ENCODE peak calls at places on chromosomes 11 and 22, in ten cellular contexts. L is transverse colon; F is CD4-positive, alpha-beta memory T cell; K is NT2/D1; N is heart left ventricle; Z is naive thymus-derived CD4-positive, alpha-beta T cell; A is PC-3; T is A673; B is right lobe of liver; C is CD8-positive, alpha-beta memory T cell. E is an unnamed sample. For H3K4me1 and H3K27me3, the result is how much of the 10 kb centered on the place peaks cover.

GRCh38 chr11:66856496-66857233 is at the start of gene LRFN4:
- DNase-seq in T (peak), N (peak), Z (peak), A (peak), L (peak), K (no peak), B (no peak), F (peak), C (no peak), E (no peak)

GRCh38 chr11:15159085-15159484 is 44.4 kb downstream of the INSC start:
- DNase-seq in B (no peak), Z (no peak), K (peak), N (no peak), F (no peak), L (no peak), A (peak), T (peak), C (no peak), E (no peak)

GRCh38 chr11:123061403-123062157 is at the start of gene HSPA8:
- DNase-seq in C (peak), N (peak), T (peak), F (peak), K (no peak), B (peak), A (peak), Z (peak), L (peak), E (peak)

GRCh38 chr11:20474176-20474950 is 86.8 kb downstream of the PRMT3 start:
- DNase-seq in C (no peak), L (no peak), T (no peak), Z (no peak), A (no peak), K (peak), B (no peak), N (no peak), F (no peak), E (peak)

GRCh38 chr22:38233427-38233826 is 31.6 kb downstream of the MAFF start:
- DNase-seq in L (no peak), C (no peak), B (no peak), T (no peak), Z (no peak), K (no peak), F (no peak), A (no peak), N (no peak), E (no peak)

GRCh38 chr22:22553735-22554134 is 5.3 kb downstream of the PRAME start:
- DNase-seq in N (no peak), A (no peak), B (no peak), Z (no peak), F (no peak), C (no peak), K (no peak), L (no peak), T (no peak), E (no peak)

GRCh38 chr22:47328550-47329243 is 566.2 kb downstream of the TBC1D22A start:
- DNase-seq in A (peak), K (no peak), C (no peak), Z (no peak), F (no peak), T (peak), N (no peak), L (no peak), B (no peak), E (no peak)

GRCh38 chr11:34356918-34357645 is 728 bp downstream of the ABTB2 start:
- DNase-seq in B (peak), C (peak), T (peak), K (no peak), Z (peak), F (peak), A (peak), N (peak), L (peak), E (peak)

GRCh38 chr11:119493712-119494111 is 70.7 kb upstream of the THY1 start:
- DNase-seq in L (peak), B (no peak), T (peak), F (no peak), C (no peak), Z (no peak), K (peak), N (no peak), A (peak), E (no peak)

GRCh38 chr22:46483353-46483752 is 54.1 kb downstream of the CELSR1 start:
- DNase-seq in B (no peak), N (no peak), F (no peak), T (peak), L (no peak), C (no peak), A (no peak), K (no peak), Z (no peak), E (no peak)

GRCh38 chr11:73359930-73360742 is 16.1 kb upstream of the RELT start:
- DNase-seq in Z (no peak), A (peak), C (no peak), T (peak), N (no peak), B (no peak), K (peak), F (no peak), L (no peak), E (no peak)

GRCh38 chr22:26550498-26551033 is 38.3 kb upstream of the TFIP11 start:
- DNase-seq in T (no peak), B (peak), K (no peak), L (no peak), Z (no peak), C (no peak), F (no peak), A (peak), N (peak), E (peak)

GRCh38 chr11:103109818-103110388 is 677 bp downstream of the DYNC2H1 start:
- DNase-seq in C (no peak), L (no peak), A (no peak), B (no peak), N (no peak), Z (no peak), K (no peak), F (no peak), T (peak), E (no peak)

GRCh38 chr11:17498475-17498874 is 21.8 kb upstream of the ABCC8 start:
- DNase-seq in L (no peak), N (no peak), A (peak), Z (no peak), F (no peak), C (no peak), B (no peak), T (no peak), K (no peak), E (no peak)

GRCh38 chr11:129283141-129283540 is 91.0 kb upstream of the ARHGAP32 start:
- DNase-seq in A (peak), Z (no peak), K (peak), B (no peak), T (no peak), L (peak), N (no peak), C (no peak), F (no peak), E (no peak)

GRCh38 chr22:37340331-37341262 is 58.3 kb downstream of the CYTH4 start:
- DNase-seq in F (no peak), A (peak), B (no peak), C (no peak), L (no peak), N (no peak), T (no peak), Z (no peak), K (no peak), E (no peak)

GRCh38 chr11:86749861-86750401 is 50.4 kb upstream of the PRSS23 start:
- DNase-seq in F (no peak), B (no peak), N (no peak), A (no peak), Z (no peak), K (no peak), C (no peak), T (no peak), L (no peak), E (no peak)

GRCh38 chr11:65498042-65498726 is 661 bp upstream of the MALAT1 start:
- DNase-seq in N (peak), A (peak), C (peak), B (peak), T (peak), L (peak), Z (peak), F (peak), K (no peak), E (peak)

GRCh38 chr11:62546244-62546936 is at the start of gene AHNAK:
- DNase-seq in A (peak), K (no peak), T (peak), F (peak), N (peak), C (peak), Z (peak), B (peak), L (peak), E (peak)

GRCh38 chr22:22705328-22706100 is 61.1 kb downstream of the GGTLC2 start:
- DNase-seq in F (no peak), L (no peak), N (no peak), Z (no peak), K (no peak), T (no peak), C (no peak), A (no peak), B (peak), E (no peak)

GRCh38 chr22:46828323-46829139 is 66.1 kb downstream of the TBC1D22A start:
- DNase-seq in N (no peak), F (no peak), L (no peak), T (no peak), Z (no peak), B (no peak), A (peak), K (no peak), C (no peak), E (no peak)

GRCh38 chr11:68411501-68411991 is 49.0 kb upstream of the PPP6R3 start:
- DNase-seq in B (no peak), T (peak), L (peak), K (no peak), C (no peak), N (no peak), Z (no peak), F (no peak), A (no peak), E (no peak)

GRCh38 chr22:30884211-30885000 is 84.2 kb downstream of the MORC2 start:
- DNase-seq in N (no peak), L (no peak), A (no peak), T (no peak), K (no peak), Z (no peak), C (no peak), B (no peak), F (no peak), E (no peak)

GRCh38 chr11:19311306-19312030 is 70.7 kb upstream of the E2F8 start:
- DNase-seq in Z (no peak), T (peak), N (peak), C (peak), K (peak), L (peak), A (peak), F (no peak), B (peak), E (peak)

GRCh38 chr22:17492247-17492646 is 71.1 kb upstream of the SLC25A18 start:
- DNase-seq in C (no peak), K (no peak), B (no peak), L (no peak), T (no peak), Z (no peak), N (no peak), A (no peak), F (no peak), E (no peak)

GRCh38 chr22:24421428-24421931 is 5.9 kb upstream of the ADORA2A start:
- DNase-seq in T (peak), A (peak), Z (peak), F (peak), L (no peak), C (no peak), N (no peak), K (no peak), B (peak), E (no peak)

GRCh38 chr22:37705205-37705604 is 8.4 kb downstream of the TRIOBP start:
- DNase-seq in N (no peak), C (no peak), T (no peak), B (no peak), L (no peak), K (no peak), A (no peak), Z (no peak), F (no peak), E (no peak)

GRCh38 chr11:42338056-42338455 is 878.6 kb upstream of the LRRC4C start:
- DNase-seq in L (no peak), T (no peak), A (peak), C (no peak), B (no peak), F (no peak), Z (no peak), N (no peak), K (no peak), E (no peak)

GRCh38 chr22:44623771-44624510 is 78.1 kb upstream of the PRR5 start:
- DNase-seq in N (no peak), C (no peak), T (peak), Z (no peak), K (no peak), L (no peak), B (no peak), A (peak), F (no peak), E (no peak)

GRCh38 chr11:108975641-108976071 is 310.8 kb downstream of the DDX10 start:
- DNase-seq in F (no peak), N (peak), A (no peak), T (no peak), K (no peak), C (no peak), Z (no peak), B (no peak), L (no peak), E (peak)

GRCh38 chr22:32202539-32203180 is 2.2 kb downstream of the RFPL2 start:
- DNase-seq in T (peak), N (peak), F (peak), A (peak), C (no peak), L (peak), K (peak), Z (no peak), B (peak), E (peak)

GRCh38 chr11:73200256-73200655 is 17.8 kb upstream of the P2RY2 start:
- DNase-seq in Z (no peak), F (no peak), C (no peak), T (no peak), N (no peak), B (peak), K (no peak), L (no peak), A (peak), E (no peak)

GRCh38 chr22:35465109-35465701 is 65.3 kb downstream of the MCM5 start:
- DNase-seq in K (no peak), N (no peak), A (no peak), Z (no peak), C (no peak), T (no peak), L (peak), F (no peak), B (no peak), E (peak)

GRCh38 chr11:76698321-76699043 is 27.9 kb upstream of the LRRC32 start:
- DNase-seq in B (no peak), K (peak), Z (no peak), T (peak), F (no peak), L (no peak), A (peak), N (no peak), C (no peak), E (no peak)

GRCh38 chr11:132054822-132055221 is 684.4 kb downstream of the NTM start:
- DNase-seq in T (no peak), L (no peak), C (no peak), F (no peak), Z (no peak), B (no peak), N (no peak), K (no peak), A (peak), E (no peak)
- H3K4me1 ChIP-seq in T (half or more), L (under half), C (under half), F (under half), Z (under half), B (under half), N (under half), K (under half), A (under half), E (under half)

GRCh38 chr11:2472428-2473186 is 27.8 kb downstream of the KCNQ1 start:
- DNase-seq in T (no peak), A (no peak), Z (no peak), F (no peak), K (no peak), N (no peak), B (no peak), L (no peak), C (no peak), E (no peak)

GRCh38 chr11:2473361-2474058 is 28.7 kb downstream of the KCNQ1 start:
- DNase-seq in Z (no peak), A (no peak), N (no peak), L (no peak), F (no peak), C (no peak), B (no peak), K (no peak), T (no peak), E (no peak)

GRCh38 chr11:2471048-2471803 is 26.4 kb downstream of the KCNQ1 start:
- DNase-seq in L (no peak), F (no peak), N (no peak), K (no peak), Z (no peak), C (no peak), A (no peak), B (no peak), T (no peak), E (no peak)

GRCh38 chr11:2470495-2470894 is 25.7 kb downstream of the KCNQ1 start:
- DNase-seq in T (no peak), A (no peak), F (no peak), K (no peak), B (no peak), C (no peak), L (no peak), N (no peak), Z (no peak), E (no peak)

DNA sequence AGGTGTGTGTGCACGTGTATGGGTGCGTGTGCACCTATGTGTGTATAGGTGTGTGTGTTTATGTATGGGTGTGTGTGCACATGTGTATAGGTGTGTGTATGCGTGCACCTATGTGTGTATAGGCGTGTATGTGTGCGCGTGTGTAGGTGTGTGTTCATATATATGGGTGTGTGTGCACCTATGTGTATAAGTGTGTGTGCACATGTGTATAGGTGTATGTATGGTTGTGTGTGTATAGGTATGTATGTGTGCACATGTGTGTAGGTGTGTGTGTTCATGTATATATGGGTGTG is 26.9 kb downstream of the KCNQ1 start:
- DNase-seq in N (no peak), L (no peak), K (no peak), Z (no peak), A (no peak), T (no peak), F (no peak), C (no peak), B (no peak), E (no peak)
- H3K27me3 ChIP-seq in N (under half), L (under half), K (half or more), Z (under half), A (under half), T (under half), F (under half), C (under half), B (under half), E (under half)

DNA sequence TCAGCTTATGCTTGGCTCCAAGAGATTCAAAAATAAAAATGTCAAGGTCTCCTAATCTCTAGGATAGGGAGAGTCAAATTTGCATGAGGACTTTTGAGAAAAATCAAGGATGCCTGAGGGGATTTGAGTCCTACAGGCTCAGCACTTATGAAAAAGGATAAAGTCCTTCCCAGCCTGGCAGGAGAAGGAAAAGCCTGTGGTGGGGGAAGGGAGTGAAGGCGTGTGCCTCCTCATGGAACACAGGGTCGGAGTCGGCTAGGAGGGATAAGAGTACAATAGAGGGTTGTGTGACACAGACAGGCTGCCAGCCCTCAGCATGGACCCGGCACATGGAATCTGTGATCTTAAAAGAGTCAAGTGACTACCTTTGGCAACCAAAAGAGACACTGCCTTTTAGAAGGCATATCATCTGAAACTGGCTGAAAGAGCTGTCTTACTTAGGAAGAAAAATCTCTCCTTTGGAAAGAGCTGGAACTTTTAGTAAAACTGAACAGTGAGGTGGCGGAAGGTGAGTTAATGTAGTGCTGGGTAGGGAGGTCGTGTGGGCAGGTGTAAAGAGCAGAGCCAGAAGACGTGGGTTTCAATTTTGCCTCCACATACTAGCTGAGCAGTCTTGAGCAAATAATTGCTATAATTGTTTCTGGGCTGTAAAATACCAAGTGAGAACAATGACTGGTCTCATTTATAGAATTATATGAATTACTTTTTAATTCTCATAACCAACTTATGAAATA is 58.8 kb upstream of the RDX start:
- DNase-seq in F (no peak), A (no peak), K (no peak), B (peak), L (no peak), T (peak), N (no peak), Z (no peak), C (no peak), E (no peak)
- H3K4me1 ChIP-seq in F (under half), A (under half), K (under half), B (under half), L (under half), T (under half), N (under half), Z (under half), C (under half), E (under half)

GRCh38 chr11:8937159-8937558 is 4.4 kb upstream of the C11orf16 start:
- DNase-seq in A (no peak), F (no peak), B (no peak), Z (no peak), T (no peak), L (no peak), K (no peak), N (no peak), C (no peak), E (no peak)
- H3K27me3 ChIP-seq in A (under half), F (under half), B (under half), Z (under half), T (under half), L (under half), K (under half), N (under half), C (under half), E (under half)

GRCh38 chr11:47918882-47919495 is 61.4 kb upstream of the PTPRJ start:
- DNase-seq in L (no peak), N (no peak), B (no peak), Z (no peak), K (no peak), C (no peak), A (peak), F (no peak), T (peak), E (no peak)
- H3K4me1 ChIP-seq in L (under half), N (under half), B (under half), Z (under half), K (under half), C (half or more), A (under half), F (half or more), T (under half), E (under half)

E was measured in heart right ventricle.